ENCODE peak calls at places on chromosomes 7 and 10, in nine cellular contexts. J, I, E, R, S, Q, M, P and V are unnamed samples.

GRCh38 chr7:37032258-37032601 is 307.9 kb upstream of the AOAH start:
- DNase-seq in J (no peak), I (no peak), E (no peak), R (no peak), S (peak; percentile 13), Q (no peak), M (no peak), P (no peak), V (no peak)

GRCh38 chr10:69864321-69864720 is 62.6 kb downstream of the COL13A1 start:
- DNase-seq in J (no peak), I (no peak), E (no peak), R (no peak), S (no peak), Q (peak; percentile 74), M (no peak), P (peak; percentile 82), V (no peak)

GRCh38 chr10:31138026-31138553 is 106.4 kb upstream of the ZNF438 start:
- DNase-seq in J (no peak), I (no peak), E (no peak), R (no peak), S (no peak), Q (no peak), M (no peak), P (peak; percentile 35), V (no peak)

GRCh38 chr7:103059471-103059870 is 15.1 kb downstream of the FBXL13 start:
- DNase-seq in J (no peak), I (no peak), E (no peak), R (no peak), S (no peak), Q (no peak), M (no peak), P (peak; percentile 25), V (peak; percentile 37)

GRCh38 chr10:75407716-75408511 is 6.3 kb upstream of the ZNF503 start:
- DNase-seq in J (no peak), I (peak; percentile 78), E (no peak), R (peak; percentile 56), S (peak; percentile 90), Q (no peak), M (no peak), P (peak; percentile 56), V (no peak)

GRCh38 chr10:11875183-11875498 is 52.0 kb downstream of the PROSER2 start:
- DNase-seq in J (peak; percentile 72), I (no peak), E (no peak), R (no peak), S (no peak), Q (no peak), M (no peak), P (no peak), V (no peak)

GRCh38 chr10:89625041-89625765 is 19.8 kb downstream of the PANK1 start:
- DNase-seq in J (no peak), I (no peak), E (no peak), R (no peak), S (no peak), Q (peak; percentile 9), M (no peak), P (no peak), V (peak; percentile 68)

GRCh38 chr7:107501593-107501992 is 31.7 kb downstream of the GPR22 start:
- DNase-seq in J (peak; percentile 18), I (peak; percentile 35), E (peak; percentile 52), R (no peak), S (no peak), Q (peak; percentile 6), M (no peak), P (peak; percentile 49), V (peak; percentile 16)

GRCh38 chr10:105148921-105149320 is 507.8 kb downstream of the SORCS3 start:
- DNase-seq in J (no peak), I (no peak), E (no peak), R (no peak), S (no peak), Q (no peak), M (no peak), P (no peak), V (peak; percentile 39)

GRCh38 chr10:132054564-132054963 is 11.2 kb upstream of the JAKMIP3 start:
- DNase-seq in J (no peak), I (peak; percentile 79), E (no peak), R (no peak), S (peak; percentile 48), Q (no peak), M (no peak), P (no peak), V (no peak)

GRCh38 chr7:520503-521161 is 986 bp upstream of the PDGFA start:
- DNase-seq in J (no peak), I (peak; percentile 80), E (no peak), R (peak; percentile 68), S (no peak), Q (no peak), M (no peak), P (peak; percentile 53), V (no peak)

GRCh38 chr7:120877706-120878105 is 19.8 kb upstream of the TSPAN12 start:
- DNase-seq in J (no peak), I (no peak), E (no peak), R (no peak), S (no peak), Q (no peak), M (no peak), P (no peak), V (no peak)

GRCh38 chr7:120052884-120053382 is 220.0 kb upstream of the KCND2 start:
- DNase-seq in J (no peak), I (no peak), E (no peak), R (no peak), S (no peak), Q (peak; percentile 41), M (peak; percentile 53), P (peak; percentile 98), V (no peak)

GRCh38 chr10:79111427-79111826 is 42.7 kb downstream of the ZMIZ1 start:
- DNase-seq in J (peak; percentile 83), I (no peak), E (no peak), R (no peak), S (no peak), Q (no peak), M (no peak), P (no peak), V (no peak)

GRCh38 chr10:94006591-94007550 is 13.1 kb downstream of the PLCE1 start:
- DNase-seq in J (no peak), I (no peak), E (no peak), R (no peak), S (no peak), Q (peak; percentile 73), M (peak; percentile 68), P (peak; percentile 94), V (peak; percentile 95)

GRCh38 chr10:77582710-77583115 is 54.9 kb downstream of the KCNMA1 start:
- DNase-seq in J (peak; percentile 55), I (no peak), E (peak; percentile 17), R (no peak), S (no peak), Q (no peak), M (no peak), P (peak; percentile 47), V (no peak)

GRCh38 chr10:63631971-63632370 is 110.8 kb downstream of the REEP3 start:
- DNase-seq in J (no peak), I (no peak), E (no peak), R (no peak), S (no peak), Q (no peak), M (no peak), P (peak; percentile 64), V (no peak)

GRCh38 chr7:24716480-24717246 is 40.6 kb downstream of the GSDME start:
- DNase-seq in J (no peak), I (no peak), E (no peak), R (no peak), S (no peak), Q (no peak), M (no peak), P (no peak), V (no peak)

GRCh38 chr7:79051915-79052314 is 401.6 kb downstream of the MAGI2 start:
- DNase-seq in J (no peak), I (no peak), E (no peak), R (no peak), S (no peak), Q (no peak), M (no peak), P (no peak), V (no peak)

GRCh38 chr10:28463676-28464395 is 69.1 kb upstream of the WAC start:
- DNase-seq in J (no peak), I (no peak), E (no peak), R (peak; percentile 34), S (no peak), Q (no peak), M (peak; percentile 46), P (no peak), V (no peak)

GRCh38 chr7:5714657-5715337 is 66.7 kb downstream of the RNF216 start:
- DNase-seq in J (no peak), I (no peak), E (no peak), R (no peak), S (no peak), Q (no peak), M (no peak), P (no peak), V (no peak)

GRCh38 chr7:98619450-98620321 is 2.6 kb downstream of the NPTX2 start:
- DNase-seq in J (no peak), I (peak; percentile 67), E (no peak), R (no peak), S (no peak), Q (no peak), M (no peak), P (peak; percentile 75), V (peak; percentile 12)
- H3K4me3 ChIP-seq in J (peak overlapping the region; percentile 27), I (no peak overlapping the region), E (no peak overlapping the region), R (no peak overlapping the region), S (peak overlapping the region; percentile 6), Q (no peak overlapping the region), M (peak overlapping the region; percentile 23), P (no peak overlapping the region), V (peak overlapping the region; percentile 27)

GRCh38 chr7:80732635-80733034 is 94.2 kb downstream of the CD36 start:
- DNase-seq in J (no peak), I (peak; percentile 20), E (peak; percentile 4), R (no peak), S (no peak), Q (no peak), M (no peak), P (no peak), V (no peak)
- TF ChIP-seq CTCF in J (peak; percentile 33), I (peak; percentile 51), E (peak; percentile 10), R (no peak), S (no peak), Q (no peak), M (no peak), P (peak; percentile 8), V (peak; percentile 33)

GRCh38 chr7:90709501-90710465 is 113.7 kb downstream of the CDK14 start:
- DNase-seq in J (no peak), I (no peak), E (peak; percentile 74), R (no peak), S (no peak), Q (no peak), M (peak; percentile 51), P (peak; percentile 67), V (no peak)
- H3K4me3 ChIP-seq in J (no peak overlapping the region), I (no peak overlapping the region), E (peak overlapping the region; percentile 85), R (no peak overlapping the region), S (no peak overlapping the region), Q (no peak overlapping the region), M (no peak overlapping the region), P (no peak overlapping the region), V (no peak overlapping the region)

DNA sequence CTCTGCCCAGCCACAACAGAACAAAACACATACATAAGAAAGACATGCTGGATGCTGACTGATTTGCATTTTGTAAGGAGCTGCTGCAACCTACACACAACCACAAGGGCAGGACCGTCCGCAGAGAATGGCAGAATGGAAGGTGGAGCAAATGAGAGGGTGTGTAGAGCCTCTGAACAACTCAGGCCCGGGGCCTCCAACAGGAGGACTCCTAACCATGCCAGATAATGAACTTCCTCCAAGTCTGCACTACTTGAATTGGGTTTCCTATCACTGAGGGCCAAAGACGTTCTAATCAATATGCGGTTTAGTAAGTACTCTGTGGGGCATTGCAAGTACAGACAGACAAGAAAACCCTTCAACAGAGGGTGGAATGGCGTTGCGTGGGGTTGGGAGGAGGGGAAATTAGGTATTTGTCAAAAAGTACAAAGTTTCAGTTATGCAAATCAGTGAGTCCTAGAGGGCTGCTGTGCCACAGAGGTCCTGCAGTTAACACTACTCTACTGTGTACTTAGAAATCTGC is 14.6 kb downstream of the VOPP1 start:
- DNase-seq in J (no peak), I (no peak), E (peak; percentile 92), R (no peak), S (no peak), Q (no peak), M (peak; percentile 77), P (no peak), V (no peak)
- TF ChIP-seq CTCF in J (no peak), I (no peak), E (no peak), R (no peak), S (no peak), Q (no peak), M (no peak), P (no peak), V (no peak)